ENCODE peak calls at places on chromosomes 16 and 17, in seven cellular contexts. One of them, this sample, is unnamed.

GRCh38 chr16:68235882-68236803 is at the start of gene ESRP2:
- DNase-seq in tibial nerve: no peak
- DNase-seq in thoracic aorta: no peak
- DNase-seq in psoas muscle: peak; percentile 65
- DNase-seq in tibial artery: peak; percentile 73
- DNase-seq in ovary: peak; percentile 71
- DNase-seq in left ventricle myocardium inferior: no peak
- DNase-seq in this sample: peak; percentile 78

GRCh38 chr17:49762148-49762941 is 1.6 kb downstream of the FAM117A start:
- DNase-seq in tibial nerve: no peak
- DNase-seq in thoracic aorta: no peak
- DNase-seq in psoas muscle: no peak
- DNase-seq in tibial artery: no peak
- DNase-seq in ovary: no peak
- DNase-seq in left ventricle myocardium inferior: no peak
- DNase-seq in this sample: no peak

GRCh38 chr17:67390646-67391480 is 13.8 kb downstream of the PITPNC1 start:
- DNase-seq in tibial nerve: no peak
- DNase-seq in thoracic aorta: no peak
- DNase-seq in psoas muscle: no peak
- DNase-seq in tibial artery: peak; percentile 69
- DNase-seq in ovary: no peak
- DNase-seq in left ventricle myocardium inferior: no peak
- DNase-seq in this sample: peak; percentile 61

GRCh38 chr16:13313351-13313750 is 412.0 kb downstream of the SHISA9 start:
- DNase-seq in tibial nerve: no peak
- DNase-seq in thoracic aorta: no peak
- DNase-seq in psoas muscle: no peak
- DNase-seq in tibial artery: no peak
- DNase-seq in ovary: no peak
- DNase-seq in left ventricle myocardium inferior: no peak
- DNase-seq in this sample: no peak

GRCh38 chr17:38704645-38705522 is at the start of gene MLLT6:
- DNase-seq in tibial nerve: peak; percentile 72
- DNase-seq in thoracic aorta: no peak
- DNase-seq in psoas muscle: peak; percentile 90
- DNase-seq in tibial artery: peak; percentile 89
- DNase-seq in ovary: peak; percentile 85
- DNase-seq in left ventricle myocardium inferior: peak; percentile 82
- DNase-seq in this sample: peak; percentile 60

GRCh38 chr17:27502526-27503324 is 46.5 kb downstream of the KSR1 start:
- DNase-seq in tibial nerve: no peak
- DNase-seq in thoracic aorta: no peak
- DNase-seq in psoas muscle: no peak
- DNase-seq in tibial artery: no peak
- DNase-seq in ovary: peak; percentile 65
- DNase-seq in left ventricle myocardium inferior: peak; percentile 29
- DNase-seq in this sample: no peak

GRCh38 chr17:7557825-7558543 is 566 bp upstream of the TNFSF13 start:
- DNase-seq in tibial nerve: peak; percentile 74
- DNase-seq in thoracic aorta: no peak
- DNase-seq in psoas muscle: peak; percentile 91
- DNase-seq in tibial artery: peak; percentile 94
- DNase-seq in ovary: peak; percentile 90
- DNase-seq in left ventricle myocardium inferior: peak; percentile 87
- DNase-seq in this sample: peak; percentile 97

GRCh38 chr16:85129846-85130706 is 17.8 kb upstream of the CIBAR2 start:
- DNase-seq in tibial nerve: no peak
- DNase-seq in thoracic aorta: no peak
- DNase-seq in psoas muscle: no peak
- DNase-seq in tibial artery: peak; percentile 87
- DNase-seq in ovary: peak; percentile 63
- DNase-seq in left ventricle myocardium inferior: no peak
- DNase-seq in this sample: no peak

GRCh38 chr16:86926146-86926545 is 347.8 kb downstream of the FOXL1 start:
- DNase-seq in tibial nerve: no peak
- DNase-seq in thoracic aorta: no peak
- DNase-seq in psoas muscle: no peak
- DNase-seq in tibial artery: no peak
- DNase-seq in ovary: no peak
- DNase-seq in left ventricle myocardium inferior: no peak
- DNase-seq in this sample: no peak

GRCh38 chr16:84953051-84953746 is 58.1 kb downstream of the ZDHHC7 start:
- DNase-seq in tibial nerve: no peak
- DNase-seq in thoracic aorta: no peak
- DNase-seq in psoas muscle: no peak
- DNase-seq in tibial artery: no peak
- DNase-seq in ovary: no peak
- DNase-seq in left ventricle myocardium inferior: no peak
- DNase-seq in this sample: no peak

GRCh38 chr17:3882276-3882675 is 10.6 kb downstream of the CAMKK1 start:
- DNase-seq in tibial nerve: no peak
- DNase-seq in thoracic aorta: no peak
- DNase-seq in psoas muscle: no peak
- DNase-seq in tibial artery: no peak
- DNase-seq in ovary: no peak
- DNase-seq in left ventricle myocardium inferior: no peak
- DNase-seq in this sample: no peak

GRCh38 chr17:4170639-4171280 is 27.8 kb downstream of the CYB5D2 start:
- DNase-seq in tibial nerve: no peak
- DNase-seq in thoracic aorta: no peak
- DNase-seq in psoas muscle: peak; percentile 50
- DNase-seq in tibial artery: no peak
- DNase-seq in ovary: no peak
- DNase-seq in left ventricle myocardium inferior: no peak
- DNase-seq in this sample: no peak

GRCh38 chr17:83193336-83194188 is 114.2 kb downstream of the METRNL start:
- DNase-seq in tibial nerve: peak; percentile 17
- DNase-seq in thoracic aorta: no peak
- DNase-seq in psoas muscle: peak; percentile 73
- DNase-seq in tibial artery: peak; percentile 78
- DNase-seq in ovary: peak; percentile 28
- DNase-seq in left ventricle myocardium inferior: peak; percentile 16
- DNase-seq in this sample: peak; percentile 82

GRCh38 chr17:5110816-5111215 is 862 bp downstream of the ZNF232 start:
- DNase-seq in tibial nerve: no peak
- DNase-seq in thoracic aorta: no peak
- DNase-seq in psoas muscle: no peak
- DNase-seq in tibial artery: no peak
- DNase-seq in ovary: no peak
- DNase-seq in left ventricle myocardium inferior: no peak
- DNase-seq in this sample: no peak

GRCh38 chr16:67842509-67843342 is 606 bp downstream of the THAP11 start:
- DNase-seq in tibial nerve: no peak
- DNase-seq in thoracic aorta: no peak
- DNase-seq in psoas muscle: peak; percentile 82
- DNase-seq in tibial artery: peak; percentile 76
- DNase-seq in ovary: peak; percentile 56
- DNase-seq in left ventricle myocardium inferior: peak; percentile 65
- DNase-seq in this sample: no peak

GRCh38 chr16:85145188-85145587 is 32.9 kb upstream of the CIBAR2 start:
- DNase-seq in tibial nerve: no peak
- DNase-seq in thoracic aorta: no peak
- DNase-seq in psoas muscle: no peak
- DNase-seq in tibial artery: no peak
- DNase-seq in ovary: no peak
- DNase-seq in left ventricle myocardium inferior: no peak
- DNase-seq in this sample: no peak

GRCh38 chr16:59213952-59214351 is 479.8 kb upstream of the GOT2 start:
- DNase-seq in tibial nerve: no peak
- DNase-seq in thoracic aorta: no peak
- DNase-seq in psoas muscle: no peak
- DNase-seq in tibial artery: no peak
- DNase-seq in ovary: no peak
- DNase-seq in left ventricle myocardium inferior: no peak
- DNase-seq in this sample: no peak

GRCh38 chr17:50028207-50029120 is 27.4 kb upstream of the ITGA3 start:
- DNase-seq in tibial nerve: no peak
- DNase-seq in thoracic aorta: no peak
- DNase-seq in psoas muscle: no peak
- DNase-seq in tibial artery: peak; percentile 87
- DNase-seq in ovary: no peak
- DNase-seq in left ventricle myocardium inferior: no peak
- DNase-seq in this sample: peak; percentile 97

GRCh38 chr17:9022553-9023388 is 1.5 kb downstream of the NTN1 start:
- DNase-seq in tibial nerve: no peak
- DNase-seq in thoracic aorta: no peak
- DNase-seq in psoas muscle: no peak
- DNase-seq in tibial artery: peak; percentile 66
- DNase-seq in ovary: peak; percentile 21
- DNase-seq in left ventricle myocardium inferior: peak; percentile 18
- DNase-seq in this sample: no peak

GRCh38 chr16:11868412-11868980 is 17.2 kb upstream of the RSL1D1 start:
- DNase-seq in tibial nerve: no peak
- DNase-seq in thoracic aorta: no peak
- DNase-seq in psoas muscle: no peak
- DNase-seq in tibial artery: no peak
- DNase-seq in ovary: no peak
- DNase-seq in left ventricle myocardium inferior: no peak
- DNase-seq in this sample: no peak

GRCh38 chr17:31834448-31834847 is 24.6 kb downstream of the COPRS start:
- DNase-seq in tibial nerve: no peak
- DNase-seq in thoracic aorta: no peak
- DNase-seq in psoas muscle: no peak
- DNase-seq in tibial artery: no peak
- DNase-seq in ovary: no peak
- DNase-seq in left ventricle myocardium inferior: no peak
- DNase-seq in this sample: no peak

GRCh38 chr16:85152414-85153030 is 40.2 kb upstream of the CIBAR2 start:
- DNase-seq in tibial nerve: no peak
- DNase-seq in thoracic aorta: no peak
- DNase-seq in psoas muscle: peak; percentile 92
- DNase-seq in tibial artery: no peak
- DNase-seq in ovary: no peak
- DNase-seq in left ventricle myocardium inferior: no peak
- DNase-seq in this sample: no peak

GRCh38 chr17:48498168-48498840 is 32.5 kb downstream of the HOXB1 start:
- DNase-seq in tibial nerve: no peak
- DNase-seq in thoracic aorta: no peak
- DNase-seq in psoas muscle: no peak
- DNase-seq in tibial artery: no peak
- DNase-seq in ovary: no peak
- DNase-seq in left ventricle myocardium inferior: no peak
- DNase-seq in this sample: peak; percentile 44

GRCh38 chr17:80624864-80625263 is 80.2 kb downstream of the RPTOR start:
- DNase-seq in tibial nerve: no peak
- DNase-seq in thoracic aorta: no peak
- DNase-seq in psoas muscle: no peak
- DNase-seq in tibial artery: no peak
- DNase-seq in ovary: no peak
- DNase-seq in left ventricle myocardium inferior: no peak
- DNase-seq in this sample: no peak

GRCh38 chr17:82967268-82968032 is 112.0 kb upstream of the METRNL start:
- DNase-seq in tibial nerve: no peak
- DNase-seq in thoracic aorta: no peak
- DNase-seq in psoas muscle: peak; percentile 15
- DNase-seq in tibial artery: no peak
- DNase-seq in ovary: no peak
- DNase-seq in left ventricle myocardium inferior: no peak
- DNase-seq in this sample: no peak

GRCh38 chr16:15703029-15703736 is 53.1 kb downstream of the NDE1 start:
- DNase-seq in tibial nerve: no peak
- DNase-seq in thoracic aorta: no peak
- DNase-seq in psoas muscle: no peak
- DNase-seq in tibial artery: no peak
- DNase-seq in ovary: no peak
- DNase-seq in left ventricle myocardium inferior: no peak
- DNase-seq in this sample: no peak

GRCh38 chr16:15701367-15701766 is 51.3 kb downstream of the NDE1 start:
- DNase-seq in tibial nerve: no peak
- DNase-seq in thoracic aorta: no peak
- DNase-seq in psoas muscle: no peak
- DNase-seq in tibial artery: no peak
- DNase-seq in ovary: no peak
- DNase-seq in left ventricle myocardium inferior: no peak
- DNase-seq in this sample: no peak

GRCh38 chr16:15701975-15702970 is 52.2 kb downstream of the NDE1 start:
- DNase-seq in tibial nerve: no peak
- DNase-seq in thoracic aorta: no peak
- DNase-seq in psoas muscle: no peak
- DNase-seq in tibial artery: no peak
- DNase-seq in ovary: no peak
- DNase-seq in left ventricle myocardium inferior: no peak
- DNase-seq in this sample: no peak

GRCh38 chr16:15704545-15704987 is 54.5 kb downstream of the NDE1 start:
- DNase-seq in tibial nerve: peak; percentile 82
- DNase-seq in thoracic aorta: peak; percentile 19
- DNase-seq in psoas muscle: peak; percentile 83
- DNase-seq in tibial artery: peak; percentile 83
- DNase-seq in ovary: peak; percentile 73
- DNase-seq in left ventricle myocardium inferior: peak; percentile 69
- DNase-seq in this sample: peak; percentile 64

DNA sequence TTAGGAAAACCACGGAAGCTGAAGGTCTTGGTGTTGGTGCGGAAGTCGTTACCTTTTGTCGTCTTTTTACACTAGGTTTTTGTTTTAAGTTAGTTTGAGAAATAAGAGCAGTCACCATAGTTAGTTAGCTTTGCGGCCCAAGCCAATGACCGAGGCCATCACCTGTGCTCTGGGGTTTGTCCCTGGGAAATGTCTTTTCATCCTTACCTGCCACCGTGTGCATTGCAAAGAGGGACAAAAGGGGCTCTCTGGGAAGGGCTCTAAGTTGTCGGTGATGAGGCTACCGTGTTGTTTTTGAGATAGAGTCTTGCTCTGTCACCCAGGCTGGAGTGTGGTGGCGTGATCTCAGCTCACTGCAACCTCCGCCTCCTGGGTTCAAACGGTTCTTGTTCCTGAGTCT is 49.8 kb downstream of the NDE1 start:
- DNase-seq in tibial nerve: no peak
- DNase-seq in thoracic aorta: no peak
- DNase-seq in psoas muscle: no peak
- DNase-seq in tibial artery: no peak
- DNase-seq in ovary: no peak
- DNase-seq in left ventricle myocardium inferior: no peak
- DNase-seq in this sample: no peak
- H3K36me3 ChIP-seq in tibial nerve: no peaks in the 10 kb centered on the region
- H3K36me3 ChIP-seq in thoracic aorta: peaks cover 59% of the 10 kb centered on the region
- H3K36me3 ChIP-seq in psoas muscle: peaks cover 74% of the 10 kb centered on the region
- H3K36me3 ChIP-seq in tibial artery: peaks cover 84% of the 10 kb centered on the region
- H3K36me3 ChIP-seq in ovary: no peaks in the 10 kb centered on the region
- H3K36me3 ChIP-seq in left ventricle myocardium inferior: peaks cover 74% of the 10 kb centered on the region
- H3K36me3 ChIP-seq in this sample: peaks cover 9% of the 10 kb centered on the region

GRCh38 chr17:41914358-41914766 is 4.4 kb downstream of the ACLY start:
- DNase-seq in tibial nerve: peak; percentile 31
- DNase-seq in thoracic aorta: no peak
- DNase-seq in psoas muscle: no peak
- DNase-seq in tibial artery: no peak
- DNase-seq in ovary: no peak
- DNase-seq in left ventricle myocardium inferior: no peak
- DNase-seq in this sample: no peak
- H3K36me3 ChIP-seq in tibial nerve: peaks cover 7% of the 10 kb centered on the region
- H3K36me3 ChIP-seq in thoracic aorta: peaks cover 38% of the 10 kb centered on the region
- H3K36me3 ChIP-seq in psoas muscle: peaks cover 43% of the 10 kb centered on the region
- H3K36me3 ChIP-seq in tibial artery: peaks cover 45% of the 10 kb centered on the region
- H3K36me3 ChIP-seq in ovary: no peaks in the 10 kb centered on the region
- H3K36me3 ChIP-seq in left ventricle myocardium inferior: peaks cover 44% of the 10 kb centered on the region
- H3K36me3 ChIP-seq in this sample: peaks cover 16% of the 10 kb centered on the region

GRCh38 chr17:75146597-75146996 is 7.7 kb downstream of the JPT1 start:
- DNase-seq in tibial nerve: no peak
- DNase-seq in thoracic aorta: no peak
- DNase-seq in psoas muscle: no peak
- DNase-seq in tibial artery: no peak
- DNase-seq in ovary: no peak
- DNase-seq in left ventricle myocardium inferior: no peak
- DNase-seq in this sample: no peak
- H3K36me3 ChIP-seq in tibial nerve: no peaks in the 10 kb centered on the region
- H3K36me3 ChIP-seq in thoracic aorta: no peaks in the 10 kb centered on the region
- H3K36me3 ChIP-seq in psoas muscle: peaks cover 63% of the 10 kb centered on the region
- H3K36me3 ChIP-seq in tibial artery: peaks cover 11% of the 10 kb centered on the region
- H3K36me3 ChIP-seq in ovary: no peaks in the 10 kb centered on the region
- H3K36me3 ChIP-seq in left ventricle myocardium inferior: peaks cover 19% of the 10 kb centered on the region
- H3K36me3 ChIP-seq in this sample: peaks cover 56% of the 10 kb centered on the region

GRCh38 chr16:47644661-47645060 is 183.5 kb downstream of the PHKB start:
- DNase-seq in tibial nerve: no peak
- DNase-seq in thoracic aorta: no peak
- DNase-seq in psoas muscle: no peak
- DNase-seq in tibial artery: no peak
- DNase-seq in ovary: no peak
- DNase-seq in left ventricle myocardium inferior: no peak
- DNase-seq in this sample: no peak
- H3K36me3 ChIP-seq in tibial nerve: no peaks in the 10 kb centered on the region
- H3K36me3 ChIP-seq in thoracic aorta: no peaks in the 10 kb centered on the region
- H3K36me3 ChIP-seq in psoas muscle: peaks cover 37% of the 10 kb centered on the region
- H3K36me3 ChIP-seq in tibial artery: peaks cover 26% of the 10 kb centered on the region
- H3K36me3 ChIP-seq in ovary: no peaks in the 10 kb centered on the region
- H3K36me3 ChIP-seq in left ventricle myocardium inferior: peaks cover 26% of the 10 kb centered on the region
- H3K36me3 ChIP-seq in this sample: no peaks in the 10 kb centered on the region

This sample was measured in PC-9.